ENCODE peak calls at places on chromosomes 5 and 9, in nine cellular contexts. T is neuronal stem cell, Y is tibial artery, N is H9, C is Peyer's patch, K is neural progenitor cell, I is heart right ventricle, E is heart left ventricle, Z is vagina. F is an unnamed sample. For H3K27me3, the result is how much of the 10 kb centered on the place peaks cover.

GRCh38 chr9:5854032-5854792 is 21.3 kb upstream of the ERMP1 start:
- DNase-seq in E (no peak), I (no peak), N (no peak), K (no peak), Y (no peak), C (no peak), Z (no peak), T (no peak), F (no peak)

GRCh38 chr9:108271236-108271635 is 584.5 kb downstream of the ACTL7B start:
- DNase-seq in T (no peak), Y (no peak), K (no peak), N (peak), Z (no peak), I (no peak), C (no peak), E (no peak), F (no peak)

GRCh38 chr9:33113799-33114547 is 37.5 kb upstream of the SMU1 start:
- DNase-seq in T (no peak), I (no peak), N (no peak), Y (peak), E (no peak), K (no peak), Z (no peak), C (no peak), F (no peak)

GRCh38 chr9:96495341-96495740 is 45.4 kb downstream of the HABP4 start:
- DNase-seq in Z (no peak), E (no peak), N (no peak), C (no peak), K (no peak), Y (peak), I (no peak), T (no peak), F (no peak)

GRCh38 chr9:33166263-33167083 is 663 bp downstream of the B4GALT1 start:
- DNase-seq in Z (peak), E (peak), N (no peak), T (no peak), C (peak), Y (peak), K (peak), I (peak), F (peak)

GRCh38 chr5:37663538-37663937 is 176.3 kb downstream of the GDNF start:
- DNase-seq in T (no peak), Z (no peak), C (no peak), Y (no peak), E (no peak), N (no peak), I (no peak), K (peak), F (no peak)

GRCh38 chr9:69981686-69982450 is 61.8 kb upstream of the MAMDC2 start:
- DNase-seq in I (no peak), T (no peak), Y (no peak), N (no peak), E (no peak), K (peak), Z (no peak), C (no peak), F (no peak)

GRCh38 chr9:73577867-73578266 is 426.2 kb downstream of the ANXA1 start:
- DNase-seq in C (no peak), Y (no peak), E (no peak), T (no peak), I (no peak), K (peak), Z (no peak), N (no peak), F (no peak)

GRCh38 chr5:109468737-109469420 is 59.1 kb upstream of the PJA2 start:
- DNase-seq in T (peak), Y (peak), Z (peak), I (peak), K (peak), N (peak), C (peak), E (peak), F (peak)

GRCh38 chr5:156706631-156707030 is 143.5 kb upstream of the PPP1R2B start:
- DNase-seq in I (no peak), N (no peak), K (no peak), C (no peak), Z (no peak), E (no peak), Y (no peak), T (no peak), F (no peak)

GRCh38 chr9:134313470-134313869 is 12.8 kb upstream of the RXRA start:
- DNase-seq in Y (peak), N (no peak), K (no peak), E (peak), T (no peak), C (peak), I (no peak), Z (no peak), F (peak)

GRCh38 chr5:150636391-150637244 is 3.8 kb upstream of the SYNPO start:
- DNase-seq in Z (no peak), K (no peak), Y (peak), T (no peak), I (no peak), N (no peak), C (no peak), E (peak), F (peak)

GRCh38 chr5:163252951-163253350 is 184.4 kb upstream of the CCNG1 start:
- DNase-seq in Y (no peak), K (no peak), N (no peak), C (no peak), T (no peak), I (no peak), Z (no peak), E (no peak), F (no peak)

GRCh38 chr5:131356619-131357018 is 92.8 kb downstream of the CDC42SE2 start:
- DNase-seq in Z (no peak), T (no peak), I (no peak), N (no peak), E (no peak), C (no peak), K (no peak), Y (no peak), F (no peak)

GRCh38 chr9:129836342-129837007 is 1.2 kb downstream of the USP20 start:
- DNase-seq in E (no peak), K (peak), I (no peak), Y (no peak), T (no peak), N (no peak), Z (no peak), C (no peak), F (no peak)

GRCh38 chr9:98465799-98466198 is 210.3 kb upstream of the TBC1D2 start:
- DNase-seq in C (no peak), Y (no peak), E (no peak), I (no peak), K (no peak), Z (peak), T (no peak), N (no peak), F (no peak)

GRCh38 chr5:177473461-177473991 is at the start of gene DBN1:
- DNase-seq in Z (no peak), C (no peak), E (no peak), Y (peak), N (peak), T (no peak), I (peak), K (peak), F (peak)

GRCh38 chr9:77598510-77598909 is 49.6 kb downstream of the GNA14 start:
- DNase-seq in Z (no peak), N (no peak), C (no peak), I (no peak), K (no peak), T (no peak), Y (no peak), E (peak), F (peak)

GRCh38 chr5:141510850-141511718 is 22.2 kb downstream of the PCDHGC5 start:
- DNase-seq in E (no peak), Y (no peak), I (no peak), Z (peak), K (no peak), T (no peak), N (no peak), C (no peak), F (no peak)

GRCh38 chr9:18296702-18297531 is 177.0 kb upstream of the ADAMTSL1 start:
- DNase-seq in C (no peak), Z (no peak), I (no peak), Y (no peak), K (no peak), T (no peak), N (no peak), E (no peak), F (no peak)

GRCh38 chr9:106862946-106863740 is at the start of gene ZNF462:
- DNase-seq in Y (peak), K (peak), C (peak), I (peak), Z (no peak), N (peak), E (peak), T (peak), F (peak)

GRCh38 chr9:105887679-105888078 is 193.3 kb downstream of the TMEM38B start:
- DNase-seq in N (no peak), C (no peak), K (no peak), I (no peak), T (no peak), E (no peak), Y (no peak), Z (no peak), F (no peak)

GRCh38 chr5:140222416-140222815 is 47.4 kb downstream of the CYSTM1 start:
- DNase-seq in N (no peak), T (no peak), K (no peak), C (no peak), Z (no peak), Y (no peak), I (no peak), E (no peak), F (no peak)

GRCh38 chr5:140227046-140227445 is 52.1 kb downstream of the CYSTM1 start:
- DNase-seq in E (no peak), K (no peak), T (no peak), Z (no peak), C (no peak), N (no peak), I (no peak), Y (no peak), F (no peak)

GRCh38 chr5:140223567-140223966 is 48.6 kb downstream of the CYSTM1 start:
- DNase-seq in N (no peak), Z (no peak), E (peak), C (no peak), T (no peak), K (no peak), I (no peak), Y (no peak), F (peak)

GRCh38 chr5:140225396-140225795 is 50.4 kb downstream of the CYSTM1 start:
- DNase-seq in C (no peak), Y (no peak), Z (no peak), T (no peak), N (no peak), K (no peak), E (no peak), I (no peak), F (no peak)

DNA sequence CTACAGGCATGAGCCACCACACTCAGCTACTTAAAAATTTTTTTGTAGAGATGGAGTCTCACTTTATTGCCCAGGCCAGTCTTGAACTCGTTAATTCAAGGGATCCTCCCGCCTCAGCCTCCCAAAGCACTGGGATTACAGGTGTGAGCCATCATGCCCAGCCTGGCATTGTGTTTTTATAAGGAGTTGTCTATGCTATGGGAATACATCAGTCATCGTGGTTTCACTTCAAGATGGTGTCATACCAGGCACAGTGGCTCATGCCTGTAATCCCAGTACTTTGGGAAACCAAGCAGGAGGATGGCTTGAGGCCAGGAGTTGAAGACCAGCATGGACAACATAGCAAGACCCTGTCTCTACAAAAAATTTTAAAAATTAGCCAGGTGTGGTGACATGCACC is 49.7 kb downstream of the CYSTM1 start:
- DNase-seq in C (no peak), K (no peak), E (no peak), Z (no peak), I (no peak), N (no peak), T (no peak), Y (no peak), F (no peak)
- H3K27me3 ChIP-seq in C (under half), K (under half), E (under half), Z (under half), I (under half), N (under half), T (under half), Y (under half), F (under half)

DNA sequence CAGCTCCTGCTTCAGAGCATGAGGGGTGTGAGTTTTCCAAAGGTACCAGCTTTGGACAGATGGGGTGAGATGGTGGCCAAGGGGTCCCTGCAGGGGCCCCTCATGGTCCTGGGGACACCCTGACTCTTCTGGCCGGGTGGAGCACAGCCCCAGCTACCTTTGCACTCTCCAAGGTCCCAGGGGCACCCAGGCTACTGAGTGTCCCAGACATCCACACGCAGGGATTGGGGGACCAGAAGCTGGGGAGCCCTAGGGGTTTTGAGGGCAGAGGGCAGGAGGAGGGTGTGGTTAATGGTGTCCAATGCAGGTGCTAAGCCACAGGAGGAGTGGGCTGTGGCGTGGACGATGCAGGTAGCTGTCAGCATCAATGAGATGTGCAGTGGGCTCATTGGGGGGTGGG is 16.0 kb upstream of the CLPTM1L start:
- DNase-seq in E (no peak), I (no peak), T (no peak), C (no peak), Z (no peak), N (no peak), K (no peak), Y (no peak), F (no peak)
- H3K27me3 ChIP-seq in E (half or more), I (half or more), T (under half), C (under half), Z (under half), N (under half), K (under half), Y (half or more), F (half or more)

DNA sequence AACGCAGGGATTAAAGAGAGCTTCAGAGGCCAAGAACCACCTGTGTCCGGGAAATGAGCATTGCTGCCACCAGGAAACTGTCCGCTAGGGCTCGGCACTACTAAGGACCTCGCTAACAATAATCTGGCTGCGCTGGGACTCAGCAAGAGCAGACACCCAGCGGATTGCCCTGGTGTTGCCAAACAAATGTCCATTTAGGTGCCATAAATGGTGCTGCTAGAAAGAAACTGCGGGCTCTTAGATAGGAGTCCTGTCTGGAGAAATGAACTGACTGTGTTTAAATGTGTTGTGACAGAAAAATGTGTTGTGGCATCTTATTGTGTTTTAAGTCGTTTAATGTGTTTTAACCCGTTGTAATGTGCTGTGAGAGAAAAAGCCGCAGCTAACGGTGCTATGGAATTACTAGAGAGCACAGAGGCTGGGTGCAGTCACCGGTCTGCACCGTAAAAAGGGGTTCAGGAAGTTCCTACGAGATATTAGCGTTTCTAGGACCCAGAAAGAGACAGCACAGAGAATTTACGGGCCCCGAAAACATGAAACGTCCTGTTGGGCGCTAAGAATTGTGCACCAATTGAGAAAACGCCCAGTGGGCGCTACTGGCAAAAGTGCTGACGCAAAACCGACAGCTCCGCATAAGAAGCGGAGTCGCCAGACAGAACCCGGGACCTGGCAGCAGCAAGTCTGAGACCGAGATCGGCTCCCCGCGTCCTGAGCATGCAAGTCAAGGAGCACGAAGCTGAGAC is 90.6 kb downstream of the ANXA2R start:
- DNase-seq in Y (peak), K (no peak), I (peak), N (no peak), C (no peak), Z (no peak), T (no peak), E (peak), F (peak)
- H3K27me3 ChIP-seq in Y (under half), K (under half), I (half or more), N (under half), C (under half), Z (under half), T (under half), E (under half), F (half or more)

GRCh38 chr5:1553642-1554409 is 30.1 kb upstream of the LPCAT1 start:
- DNase-seq in I (no peak), Z (peak), C (peak), K (no peak), E (no peak), Y (peak), N (no peak), T (no peak), F (no peak)
- H3K27me3 ChIP-seq in I (under half), Z (under half), C (under half), K (under half), E (under half), Y (under half), N (under half), T (under half), F (under half)

GRCh38 chr9:38233343-38233742 is 159.2 kb upstream of the ALDH1B1 start:
- DNase-seq in T (no peak), Y (peak), E (no peak), N (no peak), Z (peak), K (no peak), C (no peak), I (no peak), F (no peak)
- H3K27me3 ChIP-seq in T (under half), Y (under half), E (under half), N (under half), Z (under half), K (under half), C (under half), I (under half), F (under half)

GRCh38 chr5:175750476-175751080 is 92.7 kb downstream of the HRH2 start:
- DNase-seq in Z (peak), I (no peak), T (no peak), E (no peak), Y (no peak), K (no peak), C (no peak), N (no peak), F (no peak)
- H3K27me3 ChIP-seq in Z (under half), I (under half), T (under half), E (under half), Y (under half), K (under half), C (under half), N (under half), F (half or more)

DNA sequence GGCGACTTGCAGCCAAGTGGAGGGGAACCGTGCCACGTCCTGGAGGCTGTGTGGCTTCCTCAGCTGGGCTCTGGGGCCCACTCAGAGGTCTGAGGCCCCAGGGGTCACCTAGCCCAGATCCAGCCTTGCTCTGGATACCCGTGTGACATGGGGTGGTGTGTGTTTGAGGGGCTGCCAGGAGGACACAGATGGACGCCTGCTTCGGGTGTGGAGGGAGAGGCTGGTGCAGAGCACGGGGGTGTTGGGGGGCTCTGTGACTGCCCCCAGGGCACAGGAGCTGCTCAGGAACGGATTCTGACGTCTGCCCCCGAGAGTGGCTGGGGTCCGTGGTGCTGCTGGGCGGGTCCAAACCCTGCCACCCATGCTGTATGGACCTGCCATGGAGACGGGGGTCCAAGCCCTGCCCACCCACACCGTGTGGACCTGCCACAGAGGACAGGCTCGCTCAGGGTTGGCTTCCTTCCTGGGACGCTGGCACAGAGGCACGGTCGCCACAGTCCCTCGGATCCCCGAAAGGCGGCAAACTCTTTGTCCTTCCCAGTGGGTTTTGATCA is 10.5 kb downstream of the INPP5E start:
- DNase-seq in Z (no peak), E (no peak), T (no peak), C (no peak), N (no peak), K (no peak), Y (no peak), I (no peak), F (no peak)
- H3K27me3 ChIP-seq in Z (under half), E (under half), T (under half), C (under half), N (under half), K (under half), Y (under half), I (under half), F (under half)

DNA sequence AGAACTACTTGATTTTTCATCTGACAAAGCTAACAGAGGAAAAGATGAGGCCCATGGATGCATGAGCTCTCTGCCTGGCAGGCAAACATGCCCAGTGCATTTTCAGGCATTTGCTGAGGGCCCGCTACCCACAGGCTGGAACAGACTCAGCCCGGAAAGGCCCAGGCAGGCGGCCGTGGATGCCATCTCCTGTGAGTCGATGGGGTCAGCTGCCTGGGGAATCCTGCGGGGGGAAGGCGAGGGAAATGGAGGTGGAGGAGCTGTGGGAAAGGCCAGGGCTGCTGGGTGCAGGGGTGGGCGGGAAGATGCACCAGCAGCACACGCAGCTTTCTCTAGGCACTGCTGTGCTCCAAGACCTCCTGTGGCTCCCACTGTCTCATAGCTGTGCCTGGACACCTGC is 13.7 kb downstream of the SLC9A3 start:
- DNase-seq in N (no peak), I (no peak), C (no peak), Y (no peak), K (no peak), T (no peak), Z (no peak), E (no peak), F (no peak)
- H3K27me3 ChIP-seq in N (under half), I (under half), C (under half), Y (under half), K (half or more), T (under half), Z (under half), E (under half), F (half or more)